ENCODE peak calls at places on chromosomes 5 and 9, in six cellular contexts. One of them, this sample, is unnamed.
A peak's percentile ranks its signal among the peaks of the same experiment; 100 is the strongest.

GRCh38 chr9:126549246-126550006 is 64.3 kb upstream of the LMX1B start:
- DNase-seq in AG10803: no peak
- DNase-seq in mammary epithelial cell: no peak
- DNase-seq in prostate gland: no peak
- DNase-seq in cardiac fibroblast: no peak
- DNase-seq in GM13977: no peak
- DNase-seq in this sample: no peak

GRCh38 chr5:125485003-125485641 is 738.7 kb upstream of the ZNF608 start:
- DNase-seq in GM13977: no peak
- DNase-seq in cardiac fibroblast: peak; percentile 97
- DNase-seq in AG10803: peak; percentile 99
- DNase-seq in prostate gland: peak; percentile 83
- DNase-seq in mammary epithelial cell: peak; percentile 99
- DNase-seq in this sample: no peak

GRCh38 chr5:90093931-90094485 is 315.5 kb downstream of the CETN3 start:
- DNase-seq in mammary epithelial cell: peak; percentile 60
- DNase-seq in GM13977: no peak
- DNase-seq in prostate gland: peak; percentile 36
- DNase-seq in AG10803: no peak
- DNase-seq in cardiac fibroblast: peak; percentile 56
- DNase-seq in this sample: no peak

GRCh38 chr5:148626986-148627385 is 27.3 kb downstream of the HTR4 start:
- DNase-seq in mammary epithelial cell: no peak
- DNase-seq in cardiac fibroblast: no peak
- DNase-seq in GM13977: no peak
- DNase-seq in prostate gland: no peak
- DNase-seq in AG10803: no peak
- DNase-seq in this sample: no peak

GRCh38 chr9:131668439-131669233 is 71.2 kb downstream of the RAPGEF1 start:
- DNase-seq in AG10803: peak; percentile 52
- DNase-seq in prostate gland: no peak
- DNase-seq in GM13977: peak; percentile 78
- DNase-seq in cardiac fibroblast: no peak
- DNase-seq in mammary epithelial cell: peak; percentile 58
- DNase-seq in this sample: peak; percentile 73

GRCh38 chr9:136018257-136019031 is 57.3 kb upstream of the UBAC1 start:
- DNase-seq in GM13977: no peak
- DNase-seq in cardiac fibroblast: no peak
- DNase-seq in AG10803: no peak
- DNase-seq in prostate gland: no peak
- DNase-seq in mammary epithelial cell: no peak
- DNase-seq in this sample: no peak

GRCh38 chr9:129550199-129550839 is 70.6 kb downstream of the C9orf50 start:
- DNase-seq in prostate gland: peak; percentile 78
- DNase-seq in mammary epithelial cell: peak; percentile 39
- DNase-seq in AG10803: peak; percentile 83
- DNase-seq in cardiac fibroblast: peak; percentile 90
- DNase-seq in GM13977: peak; percentile 23
- DNase-seq in this sample: peak; percentile 23

GRCh38 chr9:27369591-27369990 is 72.6 kb upstream of the EQTN start:
- DNase-seq in prostate gland: no peak
- DNase-seq in GM13977: no peak
- DNase-seq in mammary epithelial cell: no peak
- DNase-seq in cardiac fibroblast: no peak
- DNase-seq in AG10803: no peak
- DNase-seq in this sample: no peak

GRCh38 chr5:39177629-39177959 is 41.8 kb downstream of the FYB1 start:
- DNase-seq in AG10803: no peak
- DNase-seq in mammary epithelial cell: no peak
- DNase-seq in cardiac fibroblast: no peak
- DNase-seq in GM13977: peak; percentile 12
- DNase-seq in prostate gland: no peak
- DNase-seq in this sample: peak; percentile 23

GRCh38 chr9:76876098-76876497 is 29.8 kb downstream of the PRUNE2 start:
- DNase-seq in cardiac fibroblast: peak; percentile 24
- DNase-seq in GM13977: no peak
- DNase-seq in mammary epithelial cell: no peak
- DNase-seq in prostate gland: no peak
- DNase-seq in AG10803: peak; percentile 48
- DNase-seq in this sample: no peak

GRCh38 chr9:109452761-109453160 is 45.3 kb downstream of the PTPN3 start:
- DNase-seq in AG10803: peak; percentile 37
- DNase-seq in prostate gland: no peak
- DNase-seq in mammary epithelial cell: peak; percentile 80
- DNase-seq in cardiac fibroblast: peak; percentile 80
- DNase-seq in GM13977: no peak
- DNase-seq in this sample: no peak

GRCh38 chr5:19492861-19493260 is 495.1 kb downstream of the CDH18 start:
- DNase-seq in cardiac fibroblast: no peak
- DNase-seq in AG10803: no peak
- DNase-seq in mammary epithelial cell: peak; percentile 16
- DNase-seq in prostate gland: no peak
- DNase-seq in GM13977: no peak
- DNase-seq in this sample: no peak

GRCh38 chr9:128249558-128249913 is 26.3 kb downstream of the GOLGA2 start:
- DNase-seq in prostate gland: no peak
- DNase-seq in mammary epithelial cell: no peak
- DNase-seq in GM13977: no peak
- DNase-seq in cardiac fibroblast: no peak
- DNase-seq in AG10803: no peak
- DNase-seq in this sample: no peak

GRCh38 chr5:95817430-95817829 is 5.1 kb downstream of the GLRX start:
- DNase-seq in prostate gland: no peak
- DNase-seq in AG10803: peak; percentile 58
- DNase-seq in mammary epithelial cell: no peak
- DNase-seq in cardiac fibroblast: peak; percentile 24
- DNase-seq in GM13977: no peak
- DNase-seq in this sample: no peak

GRCh38 chr9:21709464-21710058 is 92.9 kb upstream of the MTAP start:
- DNase-seq in cardiac fibroblast: peak; percentile 66
- DNase-seq in mammary epithelial cell: peak; percentile 57
- DNase-seq in AG10803: peak; percentile 55
- DNase-seq in GM13977: no peak
- DNase-seq in prostate gland: peak; percentile 32
- DNase-seq in this sample: peak; percentile 46

GRCh38 chr5:124849774-124850173 is 103.3 kb upstream of the ZNF608 start:
- DNase-seq in mammary epithelial cell: no peak
- DNase-seq in GM13977: no peak
- DNase-seq in cardiac fibroblast: no peak
- DNase-seq in prostate gland: no peak
- DNase-seq in AG10803: no peak
- DNase-seq in this sample: no peak

GRCh38 chr5:79011219-79011836 is 26.2 kb upstream of the ARSB start:
- DNase-seq in AG10803: peak; percentile 86
- DNase-seq in cardiac fibroblast: no peak
- DNase-seq in mammary epithelial cell: peak; percentile 9
- DNase-seq in prostate gland: no peak
- DNase-seq in GM13977: no peak
- DNase-seq in this sample: no peak
- TF ChIP-seq CTCF in AG10803: peak; percentile 44
- TF ChIP-seq CTCF in cardiac fibroblast: peak; percentile 45
- TF ChIP-seq CTCF in mammary epithelial cell: no peak
- TF ChIP-seq CTCF in prostate gland: no peak
- TF ChIP-seq CTCF in GM13977: no peak
- TF ChIP-seq CTCF in this sample: no peak

GRCh38 chr9:137880160-137880975 is 2.8 kb downstream of the CACNA1B start:
- DNase-seq in cardiac fibroblast: no peak
- DNase-seq in prostate gland: no peak
- DNase-seq in AG10803: no peak
- DNase-seq in GM13977: no peak
- DNase-seq in mammary epithelial cell: no peak
- DNase-seq in this sample: no peak
- TF ChIP-seq CTCF in cardiac fibroblast: no peak
- TF ChIP-seq CTCF in prostate gland: no peak
- TF ChIP-seq CTCF in AG10803: no peak
- TF ChIP-seq CTCF in GM13977: no peak
- TF ChIP-seq CTCF in mammary epithelial cell: no peak
- TF ChIP-seq CTCF in this sample: no peak

GRCh38 chr5:132653716-132654115 is 4.3 kb upstream of the IL13 start:
- DNase-seq in prostate gland: no peak
- DNase-seq in mammary epithelial cell: no peak
- DNase-seq in AG10803: peak; percentile 6
- DNase-seq in GM13977: no peak
- DNase-seq in cardiac fibroblast: no peak
- DNase-seq in this sample: no peak

GRCh38 chr5:132656774-132657355 is 1.1 kb upstream of the IL13 start:
- DNase-seq in cardiac fibroblast: no peak
- DNase-seq in mammary epithelial cell: no peak
- DNase-seq in GM13977: no peak
- DNase-seq in prostate gland: no peak
- DNase-seq in AG10803: no peak
- DNase-seq in this sample: no peak

GRCh38 chr5:132657676-132658382 is at the start of gene IL13:
- DNase-seq in cardiac fibroblast: no peak
- DNase-seq in mammary epithelial cell: no peak
- DNase-seq in prostate gland: no peak
- DNase-seq in AG10803: no peak
- DNase-seq in GM13977: no peak
- DNase-seq in this sample: no peak

GRCh38 chr5:132658383-132659302 is 670 bp downstream of the IL13 start:
- DNase-seq in prostate gland: no peak
- DNase-seq in GM13977: no peak
- DNase-seq in AG10803: no peak
- DNase-seq in mammary epithelial cell: no peak
- DNase-seq in cardiac fibroblast: no peak
- DNase-seq in this sample: no peak

DNA sequence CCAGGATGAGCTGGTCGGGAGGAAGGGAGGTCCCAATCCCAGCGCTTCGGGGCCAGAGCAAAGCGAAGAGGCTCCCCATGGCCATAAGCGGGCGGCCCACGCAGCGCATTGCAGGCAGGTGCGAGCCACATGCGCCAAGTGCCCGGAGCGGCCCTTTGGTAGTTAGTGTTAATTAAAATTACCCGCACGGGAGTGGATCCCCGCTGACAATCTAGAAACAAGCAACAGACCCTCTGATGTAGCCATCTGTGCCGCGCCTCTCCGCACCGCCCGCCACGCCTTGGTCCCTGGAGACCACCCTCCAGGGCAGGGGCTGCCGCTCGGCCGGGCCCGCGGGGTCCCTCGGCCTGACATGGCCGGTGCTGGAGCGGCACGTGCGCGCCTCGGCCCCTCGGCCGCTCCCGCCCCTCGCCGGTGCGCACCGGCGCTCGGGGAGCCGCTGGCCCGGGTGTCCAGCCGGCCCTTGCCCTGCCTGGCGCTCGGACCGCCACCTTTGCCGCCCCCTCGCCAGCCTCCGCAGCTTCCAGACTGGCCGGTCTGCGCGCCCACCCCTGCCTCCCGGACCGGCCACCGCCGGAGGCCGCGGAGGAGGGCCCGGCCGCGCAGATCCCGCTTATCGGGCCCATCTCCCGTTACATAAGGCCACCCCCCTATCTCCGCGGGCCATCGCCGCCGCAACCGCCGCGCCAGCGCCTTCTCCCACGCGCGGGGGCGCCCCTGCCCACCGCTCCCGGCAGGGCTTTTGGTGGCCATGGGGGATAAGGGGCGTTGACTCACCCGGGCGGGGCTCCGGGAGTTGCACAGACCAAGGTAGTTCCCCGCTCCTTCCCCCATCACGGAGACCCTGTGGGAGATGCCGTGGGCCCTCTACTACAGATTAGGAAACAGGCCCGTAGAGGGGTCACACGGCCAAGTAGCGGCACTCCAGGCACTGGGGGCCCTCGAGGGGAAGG is 1.9 kb upstream of the IL13 start:
- DNase-seq in prostate gland: no peak
- DNase-seq in GM13977: no peak
- DNase-seq in mammary epithelial cell: no peak
- DNase-seq in AG10803: peak; percentile 10
- DNase-seq in cardiac fibroblast: peak; percentile 7
- DNase-seq in this sample: peak; percentile 62
- TF ChIP-seq CTCF in prostate gland: no peak
- TF ChIP-seq CTCF in GM13977: peak; percentile 48
- TF ChIP-seq CTCF in mammary epithelial cell: peak; percentile 6
- TF ChIP-seq CTCF in AG10803: no peak
- TF ChIP-seq CTCF in cardiac fibroblast: no peak
- TF ChIP-seq CTCF in this sample: peak; percentile 47

GRCh38 chr5:170353011-170353890 is 35.9 kb downstream of the KCNMB1 start:
- DNase-seq in mammary epithelial cell: no peak
- DNase-seq in cardiac fibroblast: peak; percentile 11
- DNase-seq in AG10803: no peak
- DNase-seq in GM13977: no peak
- DNase-seq in prostate gland: no peak
- DNase-seq in this sample: no peak

GRCh38 chr5:170343177-170343576 is 45.6 kb upstream of the LCP2 start:
- DNase-seq in AG10803: no peak
- DNase-seq in mammary epithelial cell: no peak
- DNase-seq in prostate gland: no peak
- DNase-seq in GM13977: no peak
- DNase-seq in cardiac fibroblast: no peak
- DNase-seq in this sample: no peak

GRCh38 chr5:170345971-170346370 is 43.2 kb downstream of the KCNMB1 start:
- DNase-seq in cardiac fibroblast: no peak
- DNase-seq in mammary epithelial cell: no peak
- DNase-seq in prostate gland: no peak
- DNase-seq in GM13977: no peak
- DNase-seq in AG10803: no peak
- DNase-seq in this sample: no peak

GRCh38 chr5:170347022-170347421 is 42.1 kb downstream of the KCNMB1 start:
- DNase-seq in AG10803: no peak
- DNase-seq in mammary epithelial cell: no peak
- DNase-seq in cardiac fibroblast: no peak
- DNase-seq in prostate gland: no peak
- DNase-seq in GM13977: no peak
- DNase-seq in this sample: no peak

DNA sequence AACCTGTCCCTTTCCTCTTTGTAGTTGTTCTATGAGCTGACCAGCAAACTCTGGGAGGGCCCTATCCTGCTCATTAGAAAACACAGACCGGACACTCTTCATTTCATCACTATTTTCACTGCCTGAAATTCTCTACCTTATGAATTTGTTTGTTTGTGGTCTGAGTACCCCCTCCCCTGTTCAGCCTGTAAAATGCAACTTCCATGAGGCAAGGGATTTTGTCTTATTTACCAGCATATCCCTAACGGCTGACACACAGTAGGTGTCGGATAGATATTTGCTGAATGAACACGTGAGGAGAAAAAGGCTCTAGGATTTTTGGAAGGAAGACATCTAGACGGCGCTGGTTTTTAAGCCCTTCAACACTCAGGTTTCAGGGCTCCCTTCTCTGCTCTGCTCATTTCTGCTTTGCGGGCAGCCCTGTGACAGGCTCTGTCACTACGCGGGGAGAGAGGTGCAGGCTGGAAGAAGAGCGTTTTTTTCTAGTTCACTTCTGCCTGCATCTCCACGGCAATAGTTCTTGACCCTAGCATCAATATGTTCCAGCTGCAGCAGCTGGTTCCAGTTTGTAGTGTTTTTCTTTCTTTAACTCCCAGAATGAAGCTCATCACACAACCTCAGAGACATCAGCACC is 41.0 kb downstream of the KCNMB1 start:
- DNase-seq in mammary epithelial cell: no peak
- DNase-seq in cardiac fibroblast: peak; percentile 30
- DNase-seq in prostate gland: no peak
- DNase-seq in AG10803: peak; percentile 3
- DNase-seq in GM13977: no peak
- DNase-seq in this sample: no peak
- TF ChIP-seq CTCF in mammary epithelial cell: no peak
- TF ChIP-seq CTCF in cardiac fibroblast: no peak
- TF ChIP-seq CTCF in prostate gland: peak; percentile 25
- TF ChIP-seq CTCF in AG10803: peak; percentile 17
- TF ChIP-seq CTCF in GM13977: no peak
- TF ChIP-seq CTCF in this sample: no peak

This sample was measured in GM20000.